ENCODE peak calls at places on chromosomes 11 and 22, in five cellular contexts. O, L, S, E and Q are unnamed samples.
A peak's percentile ranks its signal among the peaks of the same experiment; 100 is the strongest.

GRCh38 chr11:22829231-22830081 is at the start of gene SVIP:
- DNase-seq in O (peak; percentile 97), L (peak; percentile 98), S (peak; percentile 93), E (peak; percentile 93), Q (peak; percentile 96)

GRCh38 chr22:50293441-50294318 is 13.8 kb downstream of the PLXNB2 start:
- DNase-seq in O (peak; percentile 80), L (peak; percentile 93), S (peak; percentile 19), E (peak; percentile 71), Q (peak; percentile 71)

GRCh38 chr11:127733552-127733951 is 733.0 kb upstream of the KIRREL3 start:
- DNase-seq in O (no peak), L (no peak), S (no peak), E (no peak), Q (no peak)

GRCh38 chr11:76591416-76591815 is 79.1 kb downstream of the LRRC32 start:
- DNase-seq in O (no peak), L (no peak), S (no peak), E (no peak), Q (no peak)

GRCh38 chr11:6405039-6405667 is 13.7 kb downstream of the APBB1 start:
- DNase-seq in O (peak; percentile 74), L (no peak), S (no peak), E (no peak), Q (no peak)

GRCh38 chr11:18727499-18728236 is 1.7 kb upstream of the IGSF22 start:
- DNase-seq in O (peak; percentile 34), L (peak; percentile 37), S (peak; percentile 54), E (peak; percentile 63), Q (no peak)

GRCh38 chr11:47327949-47328348 is 24.6 kb downstream of the MYBPC3 start:
- DNase-seq in O (no peak), L (no peak), S (no peak), E (no peak), Q (no peak)

GRCh38 chr11:3942956-3943497 is 87.6 kb downstream of the STIM1 start:
- DNase-seq in O (no peak), L (no peak), S (no peak), E (no peak), Q (no peak)

GRCh38 chr22:44429941-44430587 is 68.0 kb downstream of the RTL6 start:
- DNase-seq in O (no peak), L (no peak), S (no peak), E (no peak), Q (no peak)

GRCh38 chr11:86990079-86990478 is 34.9 kb upstream of the FZD4 start:
- DNase-seq in O (no peak), L (no peak), S (no peak), E (no peak), Q (no peak)

GRCh38 chr11:94417386-94417987 is 16.3 kb upstream of the GPR83 start:
- DNase-seq in O (peak; percentile 9), L (no peak), S (no peak), E (peak; percentile 71), Q (no peak)

GRCh38 chr22:28548411-28548810 is 131.2 kb downstream of the TTC28 start:
- DNase-seq in O (no peak), L (no peak), S (no peak), E (no peak), Q (no peak)

GRCh38 chr11:75532200-75532972 is 6.6 kb upstream of the GDPD5 start:
- DNase-seq in O (peak; percentile 65), L (peak; percentile 66), S (peak; percentile 84), E (peak; percentile 93), Q (peak; percentile 45)

GRCh38 chr22:17098379-17098819 is 13.6 kb downstream of the IL17RA start:
- DNase-seq in O (peak; percentile 57), L (no peak), S (peak; percentile 35), E (no peak), Q (no peak)

GRCh38 chr11:128504489-128504888 is 82.9 kb downstream of the ETS1 start:
- DNase-seq in O (no peak), L (no peak), S (no peak), E (no peak), Q (no peak)

GRCh38 chr22:27192135-27192900 is 534.9 kb downstream of the MIAT start:
- DNase-seq in O (no peak), L (peak; percentile 85), S (no peak), E (no peak), Q (no peak)

GRCh38 chr11:1701041-1701807 is 4.2 kb downstream of the KRTAP5-6 start:
- DNase-seq in O (no peak), L (no peak), S (no peak), E (no peak), Q (no peak)

GRCh38 chr11:102306817-102307814 is 10.2 kb upstream of the BIRC3 start:
- DNase-seq in O (no peak), L (no peak), S (peak; percentile 62), E (no peak), Q (no peak)

GRCh38 chr11:44609028-44609782 is 43.7 kb downstream of the CD82 start:
- DNase-seq in O (no peak), L (no peak), S (peak; percentile 35), E (no peak), Q (no peak)
- H3K27ac ChIP-seq in O (no peak overlapping the region), L (no peak overlapping the region), S (peak overlapping the region; percentile 8), E (no peak overlapping the region), Q (no peak overlapping the region)

GRCh38 chr22:40190501-40190900 is 12.8 kb downstream of the TNRC6B start:
- DNase-seq in O (peak; percentile 38), L (no peak), S (no peak), E (no peak), Q (no peak)
- H3K4me1 ChIP-seq in O (peaks cover 60% of the 10 kb centered on the region), L (peaks cover 48% of the 10 kb centered on the region), S (peaks cover 54% of the 10 kb centered on the region), E (peaks cover 16% of the 10 kb centered on the region), Q (peaks cover 8% of the 10 kb centered on the region)

GRCh38 chr11:68011046-68011943 is 1.2 kb downstream of the ALDH3B1 start:
- DNase-seq in O (no peak), L (no peak), S (no peak), E (no peak), Q (no peak)
- H3K27ac ChIP-seq in O (peak overlapping the region; percentile 80), L (peak overlapping the region; percentile 94), S (no peak overlapping the region), E (peak overlapping the region; percentile 96), Q (peak overlapping the region; percentile 61)

GRCh38 chr11:8812438-8812837 is 98.6 kb upstream of the AKIP1 start:
- DNase-seq in O (peak; percentile 82), L (peak; percentile 33), S (no peak), E (no peak), Q (no peak)
- H3K4me1 ChIP-seq in O (peaks cover 50% of the 10 kb centered on the region), L (peaks cover 66% of the 10 kb centered on the region), S (peaks cover 7% of the 10 kb centered on the region), E (peaks cover 30% of the 10 kb centered on the region), Q (no peaks in the 10 kb centered on the region)

DNA sequence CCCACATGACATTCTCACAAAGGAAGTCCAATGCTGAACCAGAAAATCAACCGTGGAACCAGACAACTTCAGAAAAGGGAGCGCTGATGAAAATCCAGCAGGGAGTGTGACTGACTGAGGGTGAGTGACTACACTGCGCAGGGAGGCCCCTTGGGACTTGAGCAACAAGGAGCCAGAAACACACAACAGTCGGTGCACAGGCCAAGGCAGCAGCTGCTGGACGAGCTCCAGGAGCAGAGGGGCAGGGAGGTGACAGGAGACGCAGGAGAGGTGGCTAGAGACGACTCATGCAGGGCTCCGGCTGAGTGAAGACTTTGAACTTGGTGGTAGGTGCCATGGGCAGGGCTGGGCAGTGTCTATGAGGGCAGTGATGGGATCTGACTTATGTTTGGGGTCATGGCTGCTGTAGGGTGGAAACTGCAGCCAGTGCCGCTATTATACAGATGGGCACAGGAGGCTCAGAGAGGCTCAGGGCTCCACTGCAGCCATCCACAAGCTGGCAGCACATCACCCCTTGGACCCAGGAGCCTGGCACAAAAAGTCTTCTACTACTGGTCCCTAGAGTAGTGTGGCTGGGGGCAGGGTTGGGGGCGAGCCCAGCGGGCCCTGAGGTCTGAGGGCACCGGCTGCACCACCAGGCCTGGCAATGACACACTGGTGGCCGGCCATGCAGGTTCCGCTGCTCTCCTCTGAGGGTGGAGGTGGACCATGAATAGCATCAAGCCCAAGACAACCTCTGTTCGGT is 10.3 kb upstream of the FADD start:
- DNase-seq in O (no peak), L (no peak), S (no peak), E (no peak), Q (no peak)
- H3K27ac ChIP-seq in O (no peak overlapping the region), L (no peak overlapping the region), S (no peak overlapping the region), E (no peak overlapping the region), Q (no peak overlapping the region)

GRCh38 chr11:111366560-111367410 is 12.3 kb downstream of the POU2AF1 start:
- DNase-seq in O (no peak), L (no peak), S (no peak), E (no peak), Q (no peak)

GRCh38 chr11:111367411-111368284 is 11.4 kb downstream of the POU2AF1 start:
- DNase-seq in O (no peak), L (no peak), S (no peak), E (no peak), Q (peak; percentile 60)

GRCh38 chr11:111365722-111366559 is 13.1 kb downstream of the POU2AF1 start:
- DNase-seq in O (no peak), L (no peak), S (no peak), E (no peak), Q (no peak)

GRCh38 chr11:111370270-111370901 is 8.7 kb downstream of the POU2AF1 start:
- DNase-seq in O (no peak), L (no peak), S (no peak), E (no peak), Q (no peak)

GRCh38 chr11:111368285-111368560 is 10.9 kb downstream of the POU2AF1 start:
- DNase-seq in O (no peak), L (no peak), S (no peak), E (no peak), Q (no peak)
- H3K4me1 ChIP-seq in O (peaks cover 77% of the 10 kb centered on the region), L (peaks cover 9% of the 10 kb centered on the region), S (no peaks in the 10 kb centered on the region), E (no peaks in the 10 kb centered on the region), Q (no peaks in the 10 kb centered on the region)

DNA sequence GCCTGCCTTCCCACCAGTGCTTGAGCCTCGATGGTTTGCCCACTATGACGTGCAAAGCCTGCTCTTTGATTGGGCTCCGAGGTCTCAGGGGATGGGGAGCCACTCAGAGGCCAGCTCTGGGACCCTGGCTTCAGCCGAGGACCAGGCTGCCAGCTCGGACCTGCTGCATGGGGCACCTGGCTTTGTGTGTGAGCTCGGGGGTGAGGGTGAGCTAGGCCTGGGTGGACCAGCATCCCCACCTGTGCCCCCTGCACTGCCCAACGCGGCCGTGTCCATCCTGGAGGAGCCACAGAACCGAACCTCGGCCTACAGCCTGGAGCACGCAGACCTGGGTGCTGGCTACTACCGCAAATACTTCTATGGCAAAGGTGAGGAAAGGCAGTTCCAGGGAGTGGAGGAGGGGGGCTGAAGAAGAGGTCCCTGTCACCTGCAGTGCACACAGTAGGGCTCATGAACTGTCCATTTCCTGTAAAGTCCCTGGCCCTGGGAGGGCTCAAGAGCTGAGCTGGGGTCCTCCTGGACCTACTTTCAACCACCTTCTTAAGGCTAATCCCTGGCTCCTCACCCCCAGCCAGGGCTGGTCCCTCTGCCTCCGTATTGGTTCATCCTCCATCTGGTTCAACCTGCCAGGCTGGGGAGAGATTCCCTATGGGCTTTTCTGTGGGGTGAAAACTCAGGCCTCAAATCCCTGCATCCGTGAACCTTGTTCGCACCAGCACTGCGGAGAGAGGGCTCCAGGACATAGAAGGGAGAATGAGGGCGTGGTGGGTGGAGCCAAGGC is 3.5 kb downstream of the SIPA1 start:
- DNase-seq in O (no peak), L (no peak), S (no peak), E (no peak), Q (no peak)
- H3K27ac ChIP-seq in O (no peak overlapping the region), L (no peak overlapping the region), S (peak overlapping the region; percentile 98), E (no peak overlapping the region), Q (no peak overlapping the region)

GRCh38 chr11:109039611-109040010 is 374.7 kb downstream of the DDX10 start:
- DNase-seq in O (no peak), L (no peak), S (no peak), E (no peak), Q (no peak)
- H3K4me1 ChIP-seq in O (no peaks in the 10 kb centered on the region), L (no peaks in the 10 kb centered on the region), S (no peaks in the 10 kb centered on the region), E (no peaks in the 10 kb centered on the region), Q (no peaks in the 10 kb centered on the region)

GRCh38 chr11:113193894-113194293 is 120.5 kb upstream of the TTC12 start:
- DNase-seq in O (peak; percentile 22), L (no peak), S (no peak), E (no peak), Q (no peak)
- H3K27ac ChIP-seq in O (no peak overlapping the region), L (no peak overlapping the region), S (no peak overlapping the region), E (no peak overlapping the region), Q (no peak overlapping the region)